ENCODE peak calls at places on chromosomes 7 and 10, in eight cellular contexts. One of them, this sample, is unnamed.

GRCh38 chr10:48651839-48652238 is 32.8 kb upstream of the WDFY4 start:
- DNase-seq in pancreas: no peak
- DNase-seq in iPS DF 6.9: no peak
- DNase-seq in psoas muscle: no peak
- DNase-seq in MM.1S: peak; percentile 14
- DNase-seq in body of pancreas: no peak
- DNase-seq in fibroblast of lung: no peak
- DNase-seq in cardiac muscle cell: no peak
- DNase-seq in this sample: no peak

GRCh38 chr10:122141821-122142651 is 129.1 kb upstream of the BTBD16 start:
- DNase-seq in body of pancreas: no peak
- DNase-seq in MM.1S: no peak
- DNase-seq in fibroblast of lung: peak; percentile 54
- DNase-seq in iPS DF 6.9: no peak
- DNase-seq in pancreas: no peak
- DNase-seq in psoas muscle: peak; percentile 70
- DNase-seq in cardiac muscle cell: no peak
- DNase-seq in this sample: no peak

GRCh38 chr10:78170026-78170475 is 136.4 kb downstream of the RPS24 start:
- DNase-seq in fibroblast of lung: peak; percentile 9
- DNase-seq in cardiac muscle cell: peak; percentile 24
- DNase-seq in psoas muscle: no peak
- DNase-seq in MM.1S: no peak
- DNase-seq in pancreas: no peak
- DNase-seq in iPS DF 6.9: no peak
- DNase-seq in body of pancreas: no peak
- DNase-seq in this sample: no peak

GRCh38 chr7:55172881-55173609 is 154.2 kb downstream of the EGFR start:
- DNase-seq in psoas muscle: peak; percentile 34
- DNase-seq in iPS DF 6.9: no peak
- DNase-seq in cardiac muscle cell: no peak
- DNase-seq in MM.1S: no peak
- DNase-seq in pancreas: no peak
- DNase-seq in fibroblast of lung: no peak
- DNase-seq in body of pancreas: no peak
- DNase-seq in this sample: no peak

GRCh38 chr10:32939296-32940111 is 18.5 kb downstream of the ITGB1 start:
- DNase-seq in fibroblast of lung: no peak
- DNase-seq in iPS DF 6.9: no peak
- DNase-seq in cardiac muscle cell: no peak
- DNase-seq in psoas muscle: no peak
- DNase-seq in body of pancreas: no peak
- DNase-seq in pancreas: no peak
- DNase-seq in MM.1S: no peak
- DNase-seq in this sample: no peak

GRCh38 chr10:113709221-113709838 is 29.6 kb downstream of the CASP7 start:
- DNase-seq in body of pancreas: no peak
- DNase-seq in pancreas: no peak
- DNase-seq in cardiac muscle cell: peak; percentile 60
- DNase-seq in fibroblast of lung: peak; percentile 74
- DNase-seq in MM.1S: no peak
- DNase-seq in psoas muscle: no peak
- DNase-seq in iPS DF 6.9: no peak
- DNase-seq in this sample: no peak

GRCh38 chr7:18770154-18770807 is 274.7 kb downstream of the HDAC9 start:
- DNase-seq in fibroblast of lung: peak; percentile 32
- DNase-seq in cardiac muscle cell: peak; percentile 60
- DNase-seq in iPS DF 6.9: no peak
- DNase-seq in body of pancreas: no peak
- DNase-seq in psoas muscle: no peak
- DNase-seq in pancreas: no peak
- DNase-seq in MM.1S: no peak
- DNase-seq in this sample: no peak

GRCh38 chr10:128091636-128092210 is 34.5 kb downstream of the MKI67 start:
- DNase-seq in fibroblast of lung: no peak
- DNase-seq in iPS DF 6.9: no peak
- DNase-seq in cardiac muscle cell: no peak
- DNase-seq in body of pancreas: no peak
- DNase-seq in pancreas: no peak
- DNase-seq in psoas muscle: no peak
- DNase-seq in MM.1S: no peak
- DNase-seq in this sample: no peak

GRCh38 chr7:157413881-157414701 is 77.3 kb downstream of the DNAJB6 start:
- DNase-seq in psoas muscle: peak; percentile 42
- DNase-seq in body of pancreas: no peak
- DNase-seq in iPS DF 6.9: no peak
- DNase-seq in MM.1S: no peak
- DNase-seq in cardiac muscle cell: no peak
- DNase-seq in fibroblast of lung: no peak
- DNase-seq in pancreas: peak; percentile 47
- DNase-seq in this sample: peak; percentile 19

GRCh38 chr7:129452589-129453231 is 18.5 kb downstream of the STRIP2 start:
- DNase-seq in cardiac muscle cell: no peak
- DNase-seq in MM.1S: no peak
- DNase-seq in psoas muscle: no peak
- DNase-seq in pancreas: no peak
- DNase-seq in body of pancreas: no peak
- DNase-seq in iPS DF 6.9: no peak
- DNase-seq in fibroblast of lung: no peak
- DNase-seq in this sample: no peak

GRCh38 chr10:92567952-92568600 is 5.8 kb downstream of the IDE start:
- DNase-seq in body of pancreas: no peak
- DNase-seq in fibroblast of lung: peak; percentile 55
- DNase-seq in iPS DF 6.9: no peak
- DNase-seq in pancreas: no peak
- DNase-seq in cardiac muscle cell: peak; percentile 66
- DNase-seq in psoas muscle: no peak
- DNase-seq in MM.1S: no peak
- DNase-seq in this sample: no peak

GRCh38 chr7:145779165-145779564 is 337.4 kb upstream of the CNTNAP2 start:
- DNase-seq in body of pancreas: no peak
- DNase-seq in pancreas: no peak
- DNase-seq in cardiac muscle cell: no peak
- DNase-seq in fibroblast of lung: peak; percentile 3
- DNase-seq in MM.1S: no peak
- DNase-seq in psoas muscle: no peak
- DNase-seq in iPS DF 6.9: no peak
- DNase-seq in this sample: no peak

GRCh38 chr7:55307123-55307916 is 57.8 kb upstream of the LANCL2 start:
- DNase-seq in pancreas: no peak
- DNase-seq in iPS DF 6.9: no peak
- DNase-seq in psoas muscle: no peak
- DNase-seq in cardiac muscle cell: peak; percentile 28
- DNase-seq in fibroblast of lung: no peak
- DNase-seq in body of pancreas: no peak
- DNase-seq in MM.1S: no peak
- DNase-seq in this sample: no peak

GRCh38 chr10:86167101-86167761 is 199.4 kb downstream of the GRID1 start:
- DNase-seq in psoas muscle: no peak
- DNase-seq in cardiac muscle cell: no peak
- DNase-seq in body of pancreas: no peak
- DNase-seq in pancreas: no peak
- DNase-seq in iPS DF 6.9: no peak
- DNase-seq in fibroblast of lung: no peak
- DNase-seq in MM.1S: no peak
- DNase-seq in this sample: no peak

GRCh38 chr7:149624006-149624405 is 126.4 kb upstream of the ZNF746 start:
- DNase-seq in psoas muscle: peak; percentile 63
- DNase-seq in iPS DF 6.9: no peak
- DNase-seq in cardiac muscle cell: peak; percentile 14
- DNase-seq in fibroblast of lung: peak; percentile 8
- DNase-seq in body of pancreas: peak; percentile 34
- DNase-seq in pancreas: peak; percentile 58
- DNase-seq in MM.1S: peak; percentile 58
- DNase-seq in this sample: peak; percentile 68

GRCh38 chr10:79022565-79023488 is 45.9 kb upstream of the ZMIZ1 start:
- DNase-seq in body of pancreas: no peak
- DNase-seq in MM.1S: peak; percentile 96
- DNase-seq in cardiac muscle cell: peak; percentile 90
- DNase-seq in psoas muscle: peak; percentile 87
- DNase-seq in iPS DF 6.9: peak; percentile 29
- DNase-seq in pancreas: no peak
- DNase-seq in fibroblast of lung: peak; percentile 37
- DNase-seq in this sample: no peak

GRCh38 chr10:43383204-43383971 is 12.0 kb downstream of the FXYD4 start:
- DNase-seq in fibroblast of lung: no peak
- DNase-seq in psoas muscle: peak; percentile 38
- DNase-seq in MM.1S: no peak
- DNase-seq in cardiac muscle cell: peak; percentile 36
- DNase-seq in pancreas: peak; percentile 14
- DNase-seq in body of pancreas: no peak
- DNase-seq in iPS DF 6.9: no peak
- DNase-seq in this sample: no peak

GRCh38 chr10:128009768-128010167 is 102.9 kb downstream of the PTPRE start:
- DNase-seq in psoas muscle: no peak
- DNase-seq in cardiac muscle cell: peak; percentile 34
- DNase-seq in MM.1S: no peak
- DNase-seq in pancreas: no peak
- DNase-seq in body of pancreas: no peak
- DNase-seq in fibroblast of lung: no peak
- DNase-seq in iPS DF 6.9: no peak
- DNase-seq in this sample: no peak

GRCh38 chr10:27319752-27320561 is 79.4 kb upstream of the ACBD5 start:
- DNase-seq in pancreas: no peak
- DNase-seq in iPS DF 6.9: no peak
- DNase-seq in fibroblast of lung: peak; percentile 52
- DNase-seq in body of pancreas: peak; percentile 27
- DNase-seq in psoas muscle: peak; percentile 74
- DNase-seq in MM.1S: no peak
- DNase-seq in cardiac muscle cell: peak; percentile 89
- DNase-seq in this sample: no peak

GRCh38 chr7:114930107-114930521 is 8.2 kb downstream of the MDFIC start:
- DNase-seq in body of pancreas: no peak
- DNase-seq in iPS DF 6.9: no peak
- DNase-seq in psoas muscle: no peak
- DNase-seq in pancreas: no peak
- DNase-seq in cardiac muscle cell: peak; percentile 54
- DNase-seq in fibroblast of lung: peak; percentile 47
- DNase-seq in MM.1S: no peak
- DNase-seq in this sample: no peak

GRCh38 chr7:73342645-73343044 is 14.7 kb downstream of the FKBP6 start:
- DNase-seq in psoas muscle: no peak
- DNase-seq in body of pancreas: peak; percentile 40
- DNase-seq in cardiac muscle cell: peak; percentile 80
- DNase-seq in fibroblast of lung: peak; percentile 78
- DNase-seq in MM.1S: no peak
- DNase-seq in iPS DF 6.9: no peak
- DNase-seq in pancreas: no peak
- DNase-seq in this sample: no peak

GRCh38 chr7:92614586-92615237 is 24.5 kb upstream of the FAM133B start:
- DNase-seq in pancreas: no peak
- DNase-seq in iPS DF 6.9: no peak
- DNase-seq in psoas muscle: no peak
- DNase-seq in body of pancreas: no peak
- DNase-seq in fibroblast of lung: peak; percentile 75
- DNase-seq in cardiac muscle cell: peak; percentile 53
- DNase-seq in MM.1S: no peak
- DNase-seq in this sample: no peak

GRCh38 chr10:93600861-93601773 is at the start of gene RBP4:
- DNase-seq in MM.1S: no peak
- DNase-seq in body of pancreas: no peak
- DNase-seq in psoas muscle: peak; percentile 55
- DNase-seq in fibroblast of lung: peak; percentile 33
- DNase-seq in pancreas: peak; percentile 74
- DNase-seq in iPS DF 6.9: no peak
- DNase-seq in cardiac muscle cell: peak; percentile 62
- DNase-seq in this sample: no peak

GRCh38 chr7:150780249-150780648 is 19.9 kb downstream of the TMEM176B start:
- DNase-seq in psoas muscle: no peak
- DNase-seq in cardiac muscle cell: no peak
- DNase-seq in MM.1S: no peak
- DNase-seq in body of pancreas: no peak
- DNase-seq in iPS DF 6.9: no peak
- DNase-seq in pancreas: no peak
- DNase-seq in fibroblast of lung: no peak
- DNase-seq in this sample: no peak
- H3K27ac ChIP-seq in psoas muscle: no peak overlapping the region
- H3K27ac ChIP-seq in cardiac muscle cell: no peak overlapping the region
- H3K27ac ChIP-seq in MM.1S: no peak overlapping the region
- H3K27ac ChIP-seq in body of pancreas: no peak overlapping the region
- H3K27ac ChIP-seq in iPS DF 6.9: no peak overlapping the region
- H3K27ac ChIP-seq in pancreas: peak overlapping the region; percentile 33
- H3K27ac ChIP-seq in fibroblast of lung: no peak overlapping the region
- H3K27ac ChIP-seq in this sample: no peak overlapping the region

GRCh38 chr10:103884681-103885139 is 29.3 kb upstream of the SH3PXD2A start:
- DNase-seq in pancreas: no peak
- DNase-seq in MM.1S: peak; percentile 27
- DNase-seq in iPS DF 6.9: peak; percentile 37
- DNase-seq in fibroblast of lung: peak; percentile 76
- DNase-seq in psoas muscle: no peak
- DNase-seq in body of pancreas: peak; percentile 49
- DNase-seq in cardiac muscle cell: peak; percentile 72
- DNase-seq in this sample: no peak
- H3K36me3 ChIP-seq in pancreas: peaks cover 23% of the 10 kb centered on the region
- H3K36me3 ChIP-seq in MM.1S: no peaks in the 10 kb centered on the region
- H3K36me3 ChIP-seq in iPS DF 6.9: peaks cover 4% of the 10 kb centered on the region
- H3K36me3 ChIP-seq in fibroblast of lung: peaks cover 5% of the 10 kb centered on the region
- H3K36me3 ChIP-seq in psoas muscle: peaks cover 55% of the 10 kb centered on the region
- H3K36me3 ChIP-seq in body of pancreas: no peaks in the 10 kb centered on the region
- H3K36me3 ChIP-seq in cardiac muscle cell: peaks cover 10% of the 10 kb centered on the region
- H3K36me3 ChIP-seq in this sample: peaks cover 69% of the 10 kb centered on the region

GRCh38 chr7:25546306-25546705 is 318.0 kb upstream of the NPVF start:
- DNase-seq in fibroblast of lung: no peak
- DNase-seq in iPS DF 6.9: no peak
- DNase-seq in pancreas: no peak
- DNase-seq in MM.1S: no peak
- DNase-seq in body of pancreas: no peak
- DNase-seq in cardiac muscle cell: no peak
- DNase-seq in psoas muscle: no peak
- DNase-seq in this sample: no peak
- H3K27ac ChIP-seq in fibroblast of lung: no peak overlapping the region
- H3K27ac ChIP-seq in iPS DF 6.9: no peak overlapping the region
- H3K27ac ChIP-seq in pancreas: no peak overlapping the region
- H3K27ac ChIP-seq in MM.1S: no peak overlapping the region
- H3K27ac ChIP-seq in body of pancreas: no peak overlapping the region
- H3K27ac ChIP-seq in cardiac muscle cell: no peak overlapping the region
- H3K27ac ChIP-seq in psoas muscle: no peak overlapping the region
- H3K27ac ChIP-seq in this sample: no peak overlapping the region

GRCh38 chr7:155306677-155307470 is 9.2 kb downstream of the INSIG1 start:
- DNase-seq in iPS DF 6.9: no peak
- DNase-seq in psoas muscle: no peak
- DNase-seq in cardiac muscle cell: no peak
- DNase-seq in fibroblast of lung: no peak
- DNase-seq in MM.1S: no peak
- DNase-seq in pancreas: no peak
- DNase-seq in body of pancreas: no peak
- DNase-seq in this sample: no peak

GRCh38 chr7:155308330-155309020 is 10.8 kb downstream of the INSIG1 start:
- DNase-seq in cardiac muscle cell: no peak
- DNase-seq in MM.1S: no peak
- DNase-seq in pancreas: no peak
- DNase-seq in psoas muscle: no peak
- DNase-seq in iPS DF 6.9: no peak
- DNase-seq in body of pancreas: no peak
- DNase-seq in fibroblast of lung: no peak
- DNase-seq in this sample: no peak

GRCh38 chr7:155310425-155311114 is 12.9 kb downstream of the INSIG1 start:
- DNase-seq in psoas muscle: no peak
- DNase-seq in cardiac muscle cell: no peak
- DNase-seq in body of pancreas: no peak
- DNase-seq in pancreas: no peak
- DNase-seq in fibroblast of lung: no peak
- DNase-seq in MM.1S: no peak
- DNase-seq in iPS DF 6.9: no peak
- DNase-seq in this sample: no peak

GRCh38 chr7:155312108-155312507 is 14.4 kb downstream of the INSIG1 start:
- DNase-seq in body of pancreas: no peak
- DNase-seq in fibroblast of lung: no peak
- DNase-seq in iPS DF 6.9: no peak
- DNase-seq in psoas muscle: no peak
- DNase-seq in pancreas: no peak
- DNase-seq in cardiac muscle cell: no peak
- DNase-seq in MM.1S: no peak
- DNase-seq in this sample: no peak

GRCh38 chr7:155309021-155309338 is 11.3 kb downstream of the INSIG1 start:
- DNase-seq in fibroblast of lung: no peak
- DNase-seq in cardiac muscle cell: no peak
- DNase-seq in MM.1S: no peak
- DNase-seq in body of pancreas: no peak
- DNase-seq in iPS DF 6.9: no peak
- DNase-seq in pancreas: no peak
- DNase-seq in psoas muscle: no peak
- DNase-seq in this sample: no peak
- H3K36me3 ChIP-seq in fibroblast of lung: peaks cover 19% of the 10 kb centered on the region
- H3K36me3 ChIP-seq in cardiac muscle cell: peaks cover 26% of the 10 kb centered on the region
- H3K36me3 ChIP-seq in MM.1S: peaks cover 36% of the 10 kb centered on the region
- H3K36me3 ChIP-seq in body of pancreas: peaks cover 6% of the 10 kb centered on the region
- H3K36me3 ChIP-seq in iPS DF 6.9: peaks cover 15% of the 10 kb centered on the region
- H3K36me3 ChIP-seq in pancreas: peaks cover 28% of the 10 kb centered on the region
- H3K36me3 ChIP-seq in psoas muscle: peaks cover 42% of the 10 kb centered on the region
- H3K36me3 ChIP-seq in this sample: peaks cover 39% of the 10 kb centered on the region